ENCODE peak calls at places on chromosomes 2 and 18, in seven cellular contexts. Y, P, A, Q, Z, E and F are unnamed samples.

GRCh38 chr2:175880-176800 is 87.7 kb downstream of the SH3YL1 start:
- DNase-seq in Y (no peak), P (no peak), A (peak; percentile 18), Q (no peak), Z (no peak), E (no peak), F (no peak)

GRCh38 chr2:55672630-55673029 is 21.0 kb downstream of the PNPT1 start:
- DNase-seq in Y (no peak), P (no peak), A (no peak), Q (no peak), Z (no peak), E (no peak), F (no peak)

GRCh38 chr2:226701052-226701451 is 98.6 kb downstream of the IRS1 start:
- DNase-seq in Y (no peak), P (no peak), A (no peak), Q (no peak), Z (peak; percentile 91), E (no peak), F (no peak)

GRCh38 chr2:206275274-206276160 is 1.1 kb downstream of the ZDBF2 start:
- DNase-seq in Y (no peak), P (no peak), A (peak; percentile 1), Q (no peak), Z (peak; percentile 40), E (no peak), F (no peak)

GRCh38 chr2:201149064-201149820 is 33.3 kb downstream of the CFLAR start:
- DNase-seq in Y (no peak), P (no peak), A (no peak), Q (no peak), Z (peak; percentile 91), E (no peak), F (no peak)

GRCh38 chr18:50377061-50377798 is 2.4 kb downstream of the SKA1 start:
- DNase-seq in Y (no peak), P (no peak), A (no peak), Q (no peak), Z (no peak), E (no peak), F (no peak)

GRCh38 chr18:48390641-48391040 is 18.5 kb downstream of the ZBTB7C start:
- DNase-seq in Y (no peak), P (no peak), A (no peak), Q (no peak), Z (no peak), E (no peak), F (no peak)

GRCh38 chr2:162253435-162253834 is 10.2 kb upstream of the FAP start:
- DNase-seq in Y (no peak), P (no peak), A (no peak), Q (no peak), Z (no peak), E (no peak), F (no peak)

GRCh38 chr2:61141151-61141550 is 20.8 kb upstream of the C2orf74 start:
- DNase-seq in Y (no peak), P (no peak), A (no peak), Q (no peak), Z (no peak), E (no peak), F (no peak)

GRCh38 chr2:86633094-86633740 is 9.6 kb upstream of the RNF103 start:
- DNase-seq in Y (no peak), P (peak; percentile 68), A (no peak), Q (peak; percentile 69), Z (no peak), E (no peak), F (peak; percentile 9)

GRCh38 chr2:73112026-73112912 is 479 bp downstream of the RAB11FIP5 start:
- DNase-seq in Y (peak; percentile 60), P (peak; percentile 47), A (peak; percentile 13), Q (peak; percentile 39), Z (peak; percentile 36), E (no peak), F (no peak)

GRCh38 chr2:143955416-143956075 is 564.4 kb downstream of the ZEB2 start:
- DNase-seq in Y (no peak), P (no peak), A (no peak), Q (no peak), Z (peak; percentile 75), E (no peak), F (no peak)

GRCh38 chr2:197803033-197803444 is 1.4 kb upstream of the PLCL1 start:
- DNase-seq in Y (no peak), P (no peak), A (no peak), Q (peak; percentile 71), Z (peak; percentile 62), E (no peak), F (peak; percentile 23)

GRCh38 chr2:150459281-150459680 is 28.2 kb downstream of the RND3 start:
- DNase-seq in Y (no peak), P (no peak), A (no peak), Q (no peak), Z (peak; percentile 68), E (no peak), F (no peak)

GRCh38 chr2:157898591-157898996 is 22.5 kb upstream of the ACVR1 start:
- DNase-seq in Y (no peak), P (peak; percentile 54), A (peak; percentile 52), Q (peak; percentile 67), Z (peak; percentile 90), E (no peak), F (no peak)

GRCh38 chr2:63785096-63785495 is 56.6 kb upstream of the UGP2 start:
- DNase-seq in Y (no peak), P (no peak), A (no peak), Q (no peak), Z (no peak), E (no peak), F (no peak)

GRCh38 chr2:44652701-44653100 is 288.8 kb upstream of the SIX3 start:
- DNase-seq in Y (no peak), P (no peak), A (no peak), Q (no peak), Z (no peak), E (no peak), F (no peak)

GRCh38 chr2:209985879-209986278 is 16.6 kb upstream of the RPE start:
- DNase-seq in Y (no peak), P (no peak), A (no peak), Q (no peak), Z (no peak), E (no peak), F (no peak)

GRCh38 chr2:221779614-221780067 is 207.5 kb upstream of the EPHA4 start:
- DNase-seq in Y (no peak), P (no peak), A (no peak), Q (peak; percentile 41), Z (peak; percentile 90), E (no peak), F (no peak)

GRCh38 chr18:77054606-77055428 is 77.8 kb downstream of the MBP start:
- DNase-seq in Y (peak; percentile 92), P (no peak), A (peak; percentile 74), Q (peak; percentile 93), Z (peak; percentile 94), E (peak; percentile 56), F (peak; percentile 42)

GRCh38 chr2:160876765-160877164 is 283.5 kb upstream of the TANK start:
- DNase-seq in Y (no peak), P (no peak), A (no peak), Q (no peak), Z (peak; percentile 4), E (no peak), F (no peak)